ENCODE peak calls at places on chromosome 5, in four cellular contexts. One of them, this sample, is unnamed.

GRCh38 chr5:135743684-135744083 is 90.8 kb upstream of the SLC25A48 start:
- DNase-seq in AG09309: no peak
- DNase-seq in NCI-H748 treated with DMSO at 0.1 percent for 48 hours: no peak
- DNase-seq in AG08396: no peak
- DNase-seq in this sample: no peak

GRCh38 chr5:173624276-173624675 is 7.8 kb upstream of the BOD1 start:
- DNase-seq in AG09309: no peak
- DNase-seq in NCI-H748 treated with DMSO at 0.1 percent for 48 hours: no peak
- DNase-seq in AG08396: no peak
- DNase-seq in this sample: no peak

GRCh38 chr5:141597814-141598213 is 21.0 kb downstream of the DIAPH1 start:
- DNase-seq in AG09309: no peak
- DNase-seq in NCI-H748 treated with DMSO at 0.1 percent for 48 hours: no peak
- DNase-seq in AG08396: no peak
- DNase-seq in this sample: no peak

GRCh38 chr5:128100860-128101557 is 17.4 kb downstream of the SLC12A2 start:
- DNase-seq in AG09309: no peak
- DNase-seq in NCI-H748 treated with DMSO at 0.1 percent for 48 hours: no peak
- DNase-seq in AG08396: no peak
- DNase-seq in this sample: no peak

GRCh38 chr5:56717253-56717987 is 97.9 kb upstream of the MAP3K1 start:
- DNase-seq in AG09309: no peak
- DNase-seq in NCI-H748 treated with DMSO at 0.1 percent for 48 hours: no peak
- DNase-seq in AG08396: no peak
- DNase-seq in this sample: no peak

GRCh38 chr5:165014439-165014838 is 1509.0 kb downstream of the MAT2B start:
- DNase-seq in AG09309: no peak
- DNase-seq in NCI-H748 treated with DMSO at 0.1 percent for 48 hours: no peak
- DNase-seq in AG08396: no peak
- DNase-seq in this sample: no peak

GRCh38 chr5:159605585-159605984 is 275.3 kb upstream of the IL12B start:
- DNase-seq in AG09309: no peak
- DNase-seq in NCI-H748 treated with DMSO at 0.1 percent for 48 hours: no peak
- DNase-seq in AG08396: peak
- DNase-seq in this sample: peak

GRCh38 chr5:103041071-103041676 is 78.8 kb downstream of the GIN1 start:
- DNase-seq in AG09309: peak
- DNase-seq in NCI-H748 treated with DMSO at 0.1 percent for 48 hours: peak
- DNase-seq in AG08396: peak
- DNase-seq in this sample: peak

GRCh38 chr5:142104491-142104890 is 4.1 kb upstream of the NDFIP1 start:
- DNase-seq in AG09309: no peak
- DNase-seq in NCI-H748 treated with DMSO at 0.1 percent for 48 hours: no peak
- DNase-seq in AG08396: no peak
- DNase-seq in this sample: no peak

GRCh38 chr5:42993516-42994284 is 46.4 kb downstream of the ANXA2R start:
- DNase-seq in AG09309: no peak
- DNase-seq in NCI-H748 treated with DMSO at 0.1 percent for 48 hours: no peak
- DNase-seq in AG08396: no peak
- DNase-seq in this sample: peak

GRCh38 chr5:138789771-138790242 is 36.6 kb downstream of the CTNNA1 start:
- DNase-seq in AG09309: no peak
- DNase-seq in NCI-H748 treated with DMSO at 0.1 percent for 48 hours: peak
- DNase-seq in AG08396: peak
- DNase-seq in this sample: peak

GRCh38 chr5:138784590-138784989 is 31.4 kb downstream of the CTNNA1 start:
- DNase-seq in AG09309: no peak
- DNase-seq in NCI-H748 treated with DMSO at 0.1 percent for 48 hours: no peak
- DNase-seq in AG08396: peak
- DNase-seq in this sample: peak

GRCh38 chr5:163963881-163964280 is 458.5 kb downstream of the MAT2B start:
- DNase-seq in AG09309: peak
- DNase-seq in NCI-H748 treated with DMSO at 0.1 percent for 48 hours: no peak
- DNase-seq in AG08396: no peak
- DNase-seq in this sample: no peak

This sample was measured in osteoblast.